ENCODE peak calls at places on chromosome 21, in six cellular contexts. G is SK-N-SH, W is OCI-LY7, Q is nephron progenitor cell, X is tibial artery, H is ovary. R is an unnamed sample.

GRCh38 chr21:23968722-23969647 is 1638.3 kb downstream of the MRPL39 start:
- DNase-seq in H (no peak), Q (peak; percentile 61), X (no peak), W (peak; percentile 8), G (peak; percentile 47), R (peak; percentile 35)

GRCh38 chr21:28943631-28944030 is 49.0 kb downstream of the LTN1 start:
- DNase-seq in W (no peak), X (no peak), Q (no peak), H (no peak), G (no peak), R (no peak)

GRCh38 chr21:46425061-46425460 is 33.6 kb upstream of the DIP2A start:
- DNase-seq in W (no peak), G (no peak), H (no peak), Q (no peak), X (no peak), R (no peak)

GRCh38 chr21:29196021-29196663 is 65.7 kb downstream of the MAP3K7CL start:
- DNase-seq in X (peak; percentile 72), W (peak; percentile 55), Q (no peak), G (peak; percentile 16), H (no peak), R (peak; percentile 83)

GRCh38 chr21:35217504-35218060 is 168.5 kb upstream of the RUNX1 start:
- DNase-seq in H (no peak), X (no peak), G (no peak), Q (no peak), W (no peak), R (no peak)

GRCh38 chr21:45923146-45923545 is 58.4 kb upstream of the COL6A1 start:
- DNase-seq in X (peak; percentile 84), G (peak; percentile 56), W (no peak), H (peak; percentile 59), Q (peak; percentile 79), R (no peak)

GRCh38 chr21:45970674-45971486 is 10.7 kb upstream of the COL6A1 start:
- DNase-seq in X (peak; percentile 78), G (peak; percentile 90), W (peak; percentile 10), H (peak; percentile 74), Q (peak; percentile 85), R (peak; percentile 75)

GRCh38 chr21:36487641-36488307 is 7.9 kb upstream of the CLDN14 start:
- DNase-seq in W (peak; percentile 14), X (no peak), H (no peak), G (no peak), Q (no peak), R (no peak)

DNA sequence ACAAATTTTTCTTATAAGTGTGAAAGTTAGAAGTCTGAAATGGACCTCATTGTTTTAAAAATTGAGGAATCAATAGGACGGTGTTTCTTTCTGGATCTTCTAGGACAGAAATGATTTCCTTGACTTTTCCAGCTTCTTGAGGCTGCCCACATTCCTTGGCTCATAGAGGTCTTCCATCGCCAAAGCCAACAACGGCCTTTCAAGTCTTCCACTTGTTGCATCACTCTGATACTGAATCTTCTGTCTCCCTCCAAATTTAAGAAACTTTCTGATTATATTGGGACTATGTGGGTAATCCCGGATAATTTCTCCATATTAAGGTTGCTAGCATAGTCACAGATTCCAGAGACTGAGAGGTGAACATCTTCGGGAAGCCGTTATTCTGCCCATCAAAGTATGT is 595.4 kb upstream of the ADAMTS5 start:
- DNase-seq in G (no peak), Q (no peak), X (no peak), W (no peak), H (no peak), R (no peak)
- TF ChIP-seq CTCF in G (no peak), Q (no peak), X (no peak), W (no peak), H (no peak), R (no peak)

GRCh38 chr21:33299181-33299752 is 25.5 kb upstream of the IFNAR1 start:
- DNase-seq in W (peak; percentile 89), X (no peak), Q (no peak), G (no peak), H (no peak), R (peak; percentile 37)
- TF ChIP-seq CTCF in W (peak; percentile 67), X (no peak), Q (no peak), G (no peak), H (no peak), R (peak; percentile 4)

GRCh38 chr21:43728467-43729390 is 9.8 kb downstream of the PDXK start:
- DNase-seq in G (peak; percentile 95), W (peak; percentile 50), H (peak; percentile 99), Q (peak; percentile 77), X (peak; percentile 99), R (peak; percentile 90)

GRCh38 chr21:43726686-43727570 is 8.0 kb downstream of the PDXK start:
- DNase-seq in X (peak; percentile 80), Q (no peak), H (peak; percentile 36), G (no peak), W (no peak), R (no peak)

GRCh38 chr21:43731476-43731875 is 12.5 kb downstream of the PDXK start:
- DNase-seq in Q (no peak), W (no peak), G (no peak), H (no peak), X (no peak), R (peak; percentile 23)

GRCh38 chr21:43723648-43724047 is 4.7 kb downstream of the PDXK start:
- DNase-seq in Q (no peak), W (no peak), H (no peak), X (no peak), G (no peak), R (no peak)

GRCh38 chr21:43727571-43728466 is 8.9 kb downstream of the PDXK start:
- DNase-seq in W (no peak), G (no peak), X (peak; percentile 88), Q (no peak), H (peak; percentile 53), R (no peak)
- TF ChIP-seq CTCF in W (peak; percentile 50), G (peak; percentile 34), X (no peak), Q (no peak), H (no peak), R (no peak)

GRCh38 chr21:41368361-41369104 is 6.7 kb downstream of the MX2 start:
- DNase-seq in W (peak; percentile 52), G (no peak), H (no peak), Q (no peak), X (peak; percentile 39), R (no peak)

GRCh38 chr21:41369915-41370839 is 8.3 kb downstream of the MX2 start:
- DNase-seq in Q (no peak), H (no peak), G (no peak), X (peak; percentile 64), W (no peak), R (peak; percentile 66)

GRCh38 chr21:41367598-41368360 is 6.0 kb downstream of the MX2 start:
- DNase-seq in Q (no peak), W (peak; percentile 90), H (no peak), G (no peak), X (no peak), R (peak; percentile 87)

GRCh38 chr21:41370840-41371697 is 9.2 kb downstream of the MX2 start:
- DNase-seq in G (no peak), X (peak; percentile 41), Q (no peak), H (no peak), W (no peak), R (no peak)

DNA sequence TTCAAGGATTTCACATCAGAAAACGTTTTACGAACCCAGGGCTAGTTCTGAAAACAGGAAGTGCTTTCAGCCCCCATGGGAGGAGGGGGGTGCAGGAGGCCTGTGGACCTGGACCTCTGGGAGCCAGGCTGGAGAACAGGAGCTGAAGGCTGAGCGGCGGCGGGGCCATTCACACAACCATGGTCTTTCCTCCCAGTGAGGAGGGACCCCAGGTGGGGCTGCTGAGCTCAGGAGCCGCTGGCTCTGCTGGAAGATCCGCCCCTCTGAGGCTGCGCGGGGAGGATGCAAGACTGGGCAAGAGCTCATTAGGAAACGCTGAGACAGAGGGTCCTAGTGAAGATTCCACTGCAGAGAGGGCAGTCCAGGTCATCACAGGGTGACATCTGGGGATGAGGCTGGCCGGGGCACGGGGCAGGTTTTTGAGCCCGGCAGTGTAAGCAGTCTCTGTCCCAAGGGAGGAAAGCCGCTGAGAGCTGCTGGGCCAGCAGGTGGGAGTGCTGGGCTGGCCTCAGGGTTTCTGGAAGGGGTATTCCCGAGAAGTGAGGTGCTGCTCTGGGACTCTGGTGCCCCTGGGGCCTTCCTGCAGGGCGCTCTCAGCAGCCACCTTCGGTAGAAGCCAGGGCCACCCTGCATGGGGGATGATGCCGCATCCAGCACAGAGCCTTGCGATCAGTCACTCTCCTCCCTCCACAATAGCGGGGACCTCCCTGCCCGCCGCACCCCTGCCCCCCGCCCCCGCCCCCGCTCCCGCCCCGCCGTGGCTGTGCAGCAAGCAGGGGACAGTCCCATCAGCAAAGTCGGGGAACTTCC is 7.5 kb downstream of the MX2 start:
- DNase-seq in Q (peak; percentile 70), W (peak; percentile 71), H (peak; percentile 20), X (peak; percentile 66), G (peak; percentile 42), R (peak; percentile 73)
- TF ChIP-seq CTCF in Q (peak; percentile 7), W (peak; percentile 45), H (no peak), X (no peak), G (no peak), R (peak; percentile 34)

GRCh38 chr21:39379986-39380891 is 31.4 kb upstream of the HMGN1 start:
- DNase-seq in Q (peak; percentile 92), X (peak; percentile 96), H (peak; percentile 95), G (peak; percentile 95), W (peak; percentile 92), R (peak; percentile 92)

GRCh38 chr21:39374046-39374445 is 25.2 kb upstream of the HMGN1 start:
- DNase-seq in G (no peak), X (no peak), Q (no peak), H (no peak), W (no peak), R (no peak)

GRCh38 chr21:39375446-39375845 is 26.6 kb upstream of the HMGN1 start:
- DNase-seq in W (no peak), H (no peak), X (no peak), G (no peak), Q (no peak), R (no peak)

GRCh38 chr21:39381009-39381408 is 32.1 kb upstream of the HMGN1 start:
- DNase-seq in X (no peak), Q (no peak), H (no peak), W (no peak), G (peak; percentile 28), R (no peak)

DNA sequence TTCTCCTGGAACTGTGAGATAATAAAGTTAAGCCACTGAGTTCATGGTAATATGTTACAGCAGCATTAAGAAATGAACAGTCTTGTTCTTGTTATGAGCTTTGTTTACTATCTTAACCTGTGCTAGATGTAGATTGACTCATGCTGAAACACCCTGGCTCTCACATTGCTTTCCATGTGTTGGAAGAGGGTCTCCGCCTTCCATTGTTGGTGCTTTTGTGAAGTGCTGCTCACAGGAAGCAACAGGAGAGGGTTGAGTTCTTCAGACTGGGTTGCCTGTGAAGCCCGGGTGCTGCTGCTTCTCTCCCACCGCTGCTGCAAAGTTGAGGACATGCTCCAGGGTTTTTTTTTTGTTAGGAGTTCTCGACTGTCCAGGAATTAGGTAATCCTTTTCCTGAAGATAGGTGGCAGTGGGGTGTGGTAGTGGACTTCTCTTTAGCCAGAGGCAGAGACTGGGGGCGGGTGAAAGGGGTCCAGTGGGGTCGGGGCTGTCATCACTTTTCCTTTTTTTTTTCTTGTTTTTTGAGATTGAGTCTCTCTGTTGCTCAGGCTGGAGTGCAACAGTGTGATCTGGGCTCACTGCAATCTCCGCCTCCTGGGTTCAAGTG is 28.7 kb upstream of the HMGN1 start:
- DNase-seq in H (no peak), X (no peak), Q (no peak), W (no peak), G (no peak), R (no peak)
- TF ChIP-seq CTCF in H (no peak), X (no peak), Q (no peak), W (no peak), G (no peak), R (no peak)

GRCh38 chr21:31509108-31510017 is 150.1 kb upstream of the SOD1 start:
- DNase-seq in Q (peak; percentile 15), G (no peak), H (no peak), W (peak; percentile 64), X (no peak), R (no peak)
- TF ChIP-seq CTCF in Q (no peak), G (peak; percentile 23), H (no peak), W (peak; percentile 86), X (no peak), R (peak; percentile 17)